ENCODE peak calls at places on chromosomes 12 and 14, in six cellular contexts. One of them, this sample, is unnamed.
A peak's percentile ranks its signal among the peaks of the same experiment; 100 is the strongest.

GRCh38 chr14:76500011-76500410 is 124.1 kb downstream of the ESRRB start:
- DNase-seq in testis: no peak
- DNase-seq in GM19239: no peak
- DNase-seq in T47D: no peak
- DNase-seq in adrenal gland: no peak
- DNase-seq in HTR-8/SVneo: peak; percentile 78
- DNase-seq in this sample: no peak

GRCh38 chr12:113220593-113221180 is 577 bp upstream of the TPCN1 start:
- DNase-seq in testis: no peak
- DNase-seq in GM19239: no peak
- DNase-seq in T47D: no peak
- DNase-seq in adrenal gland: no peak
- DNase-seq in HTR-8/SVneo: no peak
- DNase-seq in this sample: no peak

GRCh38 chr14:104545151-104545931 is 34.2 kb upstream of the C14orf180 start:
- DNase-seq in testis: no peak
- DNase-seq in GM19239: no peak
- DNase-seq in T47D: no peak
- DNase-seq in adrenal gland: no peak
- DNase-seq in HTR-8/SVneo: no peak
- DNase-seq in this sample: no peak

GRCh38 chr12:42741771-42742510 is 152.4 kb upstream of the PRICKLE1 start:
- DNase-seq in testis: no peak
- DNase-seq in GM19239: no peak
- DNase-seq in T47D: no peak
- DNase-seq in adrenal gland: no peak
- DNase-seq in HTR-8/SVneo: peak; percentile 45
- DNase-seq in this sample: no peak

GRCh38 chr12:124913474-124914391 is 717 bp downstream of the UBC start:
- DNase-seq in testis: peak; percentile 94
- DNase-seq in GM19239: peak; percentile 28
- DNase-seq in T47D: no peak
- DNase-seq in adrenal gland: peak; percentile 90
- DNase-seq in HTR-8/SVneo: no peak
- DNase-seq in this sample: no peak

GRCh38 chr12:4203772-4204376 is 69.7 kb upstream of the CCND2 start:
- DNase-seq in testis: no peak
- DNase-seq in GM19239: no peak
- DNase-seq in T47D: no peak
- DNase-seq in adrenal gland: no peak
- DNase-seq in HTR-8/SVneo: no peak
- DNase-seq in this sample: peak; percentile 69

GRCh38 chr12:107356266-107356936 is 263.1 kb upstream of the CRY1 start:
- DNase-seq in testis: no peak
- DNase-seq in GM19239: no peak
- DNase-seq in T47D: no peak
- DNase-seq in adrenal gland: no peak
- DNase-seq in HTR-8/SVneo: no peak
- DNase-seq in this sample: no peak

GRCh38 chr12:104733717-104734175 is 224.3 kb downstream of the SLC41A2 start:
- DNase-seq in testis: no peak
- DNase-seq in GM19239: no peak
- DNase-seq in T47D: no peak
- DNase-seq in adrenal gland: no peak
- DNase-seq in HTR-8/SVneo: peak; percentile 18
- DNase-seq in this sample: no peak

GRCh38 chr14:64801800-64802199 is 77.9 kb downstream of the SPTB start:
- DNase-seq in testis: peak; percentile 20
- DNase-seq in GM19239: no peak
- DNase-seq in T47D: no peak
- DNase-seq in adrenal gland: peak; percentile 36
- DNase-seq in HTR-8/SVneo: peak; percentile 93
- DNase-seq in this sample: no peak

GRCh38 chr14:35855886-35856481 is 29.8 kb downstream of the BRMS1L start:
- DNase-seq in testis: no peak
- DNase-seq in GM19239: peak; percentile 19
- DNase-seq in T47D: no peak
- DNase-seq in adrenal gland: no peak
- DNase-seq in HTR-8/SVneo: no peak
- DNase-seq in this sample: no peak

GRCh38 chr12:121781751-121782615 is 11.5 kb downstream of the RHOF start:
- DNase-seq in testis: no peak
- DNase-seq in GM19239: no peak
- DNase-seq in T47D: no peak
- DNase-seq in adrenal gland: no peak
- DNase-seq in HTR-8/SVneo: no peak
- DNase-seq in this sample: no peak

GRCh38 chr12:130832561-130833209 is 6.4 kb downstream of the STX2 start:
- DNase-seq in testis: no peak
- DNase-seq in GM19239: no peak
- DNase-seq in T47D: no peak
- DNase-seq in adrenal gland: peak; percentile 80
- DNase-seq in HTR-8/SVneo: peak; percentile 52
- DNase-seq in this sample: peak; percentile 53

GRCh38 chr12:47317182-47317915 is 237.6 kb upstream of the AMIGO2 start:
- DNase-seq in testis: no peak
- DNase-seq in GM19239: no peak
- DNase-seq in T47D: no peak
- DNase-seq in adrenal gland: no peak
- DNase-seq in HTR-8/SVneo: no peak
- DNase-seq in this sample: no peak

GRCh38 chr12:51871918-51872688 is 15.8 kb upstream of the ANKRD33 start:
- DNase-seq in testis: no peak
- DNase-seq in GM19239: no peak
- DNase-seq in T47D: no peak
- DNase-seq in adrenal gland: no peak
- DNase-seq in HTR-8/SVneo: no peak
- DNase-seq in this sample: no peak

GRCh38 chr14:74014299-74014698 is 4.8 kb downstream of the ENTPD5 start:
- DNase-seq in testis: no peak
- DNase-seq in GM19239: no peak
- DNase-seq in T47D: no peak
- DNase-seq in adrenal gland: no peak
- DNase-seq in HTR-8/SVneo: no peak
- DNase-seq in this sample: no peak

GRCh38 chr14:64812412-64812811 is 67.3 kb downstream of the SPTB start:
- DNase-seq in testis: no peak
- DNase-seq in GM19239: no peak
- DNase-seq in T47D: peak; percentile 35
- DNase-seq in adrenal gland: no peak
- DNase-seq in HTR-8/SVneo: no peak
- DNase-seq in this sample: no peak

GRCh38 chr12:59321278-59321677 is 274.6 kb upstream of the SLC16A7 start:
- DNase-seq in testis: no peak
- DNase-seq in GM19239: no peak
- DNase-seq in T47D: no peak
- DNase-seq in adrenal gland: no peak
- DNase-seq in HTR-8/SVneo: no peak
- DNase-seq in this sample: no peak

GRCh38 chr12:45572114-45572513 is 157.4 kb upstream of the ARID2 start:
- DNase-seq in testis: no peak
- DNase-seq in GM19239: no peak
- DNase-seq in T47D: no peak
- DNase-seq in adrenal gland: no peak
- DNase-seq in HTR-8/SVneo: no peak
- DNase-seq in this sample: no peak

GRCh38 chr12:132229926-132230325 is 85.7 kb downstream of the NOC4L start:
- DNase-seq in testis: no peak
- DNase-seq in GM19239: no peak
- DNase-seq in T47D: no peak
- DNase-seq in adrenal gland: no peak
- DNase-seq in HTR-8/SVneo: no peak
- DNase-seq in this sample: no peak

GRCh38 chr12:133130808-133131128 is 341 bp downstream of the ZNF10 start:
- DNase-seq in testis: peak; percentile 66
- DNase-seq in GM19239: no peak
- DNase-seq in T47D: no peak
- DNase-seq in adrenal gland: peak; percentile 62
- DNase-seq in HTR-8/SVneo: no peak
- DNase-seq in this sample: no peak

GRCh38 chr14:80434574-80435321 is 223.4 kb upstream of the DIO2 start:
- DNase-seq in testis: no peak
- DNase-seq in GM19239: no peak
- DNase-seq in T47D: no peak
- DNase-seq in adrenal gland: no peak
- DNase-seq in HTR-8/SVneo: no peak
- DNase-seq in this sample: no peak

GRCh38 chr12:126747530-126748149 is 1519.3 kb upstream of the TMEM132C start:
- DNase-seq in testis: peak; percentile 54
- DNase-seq in GM19239: peak; percentile 39
- DNase-seq in T47D: peak; percentile 17
- DNase-seq in adrenal gland: peak; percentile 64
- DNase-seq in HTR-8/SVneo: peak; percentile 10
- DNase-seq in this sample: no peak

GRCh38 chr14:21309238-21309636 is 29.4 kb downstream of the RPGRIP1 start:
- DNase-seq in testis: no peak
- DNase-seq in GM19239: no peak
- DNase-seq in T47D: no peak
- DNase-seq in adrenal gland: no peak
- DNase-seq in HTR-8/SVneo: no peak
- DNase-seq in this sample: no peak

This sample was measured in GF-D8.